ENCODE peak calls at places on chromosomes 7 and 10, in nine cellular contexts. One of them, this sample, is unnamed.

GRCh38 chr7:104045183-104045582 is 55.7 kb upstream of the RELN start:
- DNase-seq in fibroblast of the aortic adventitia: no peak
- DNase-seq in brain microvascular endothelial cell: peak; percentile 4
- DNase-seq in H9: no peak
- DNase-seq in progenitor cell of endocrine pancreas: no peak
- DNase-seq in transverse colon: no peak
- DNase-seq in neural crest cell: no peak
- DNase-seq in A673: no peak
- DNase-seq in AG04450: no peak
- DNase-seq in this sample: no peak

GRCh38 chr7:27921081-27921836 is 181.3 kb downstream of the TAX1BP1 start:
- DNase-seq in fibroblast of the aortic adventitia: peak; percentile 91
- DNase-seq in brain microvascular endothelial cell: peak; percentile 70
- DNase-seq in H9: no peak
- DNase-seq in progenitor cell of endocrine pancreas: no peak
- DNase-seq in transverse colon: peak; percentile 22
- DNase-seq in neural crest cell: peak; percentile 30
- DNase-seq in A673: peak; percentile 83
- DNase-seq in AG04450: peak; percentile 76
- DNase-seq in this sample: peak; percentile 94

GRCh38 chr10:21860718-21861117 is 142.8 kb downstream of the DNAJC1 start:
- DNase-seq in fibroblast of the aortic adventitia: peak; percentile 12
- DNase-seq in brain microvascular endothelial cell: no peak
- DNase-seq in H9: no peak
- DNase-seq in progenitor cell of endocrine pancreas: no peak
- DNase-seq in transverse colon: no peak
- DNase-seq in neural crest cell: no peak
- DNase-seq in A673: no peak
- DNase-seq in AG04450: no peak
- DNase-seq in this sample: no peak

GRCh38 chr7:505171-505570 is 14.5 kb downstream of the PDGFA start:
- DNase-seq in fibroblast of the aortic adventitia: no peak
- DNase-seq in brain microvascular endothelial cell: no peak
- DNase-seq in H9: no peak
- DNase-seq in progenitor cell of endocrine pancreas: no peak
- DNase-seq in transverse colon: peak; percentile 9
- DNase-seq in neural crest cell: no peak
- DNase-seq in A673: no peak
- DNase-seq in AG04450: no peak
- DNase-seq in this sample: no peak

GRCh38 chr7:128270799-128271411 is 29.8 kb downstream of the LEP start:
- DNase-seq in fibroblast of the aortic adventitia: no peak
- DNase-seq in brain microvascular endothelial cell: no peak
- DNase-seq in H9: peak; percentile 60
- DNase-seq in progenitor cell of endocrine pancreas: no peak
- DNase-seq in transverse colon: no peak
- DNase-seq in neural crest cell: no peak
- DNase-seq in A673: no peak
- DNase-seq in AG04450: no peak
- DNase-seq in this sample: no peak

GRCh38 chr10:83990126-83990525 is 149.2 kb upstream of the GHITM start:
- DNase-seq in fibroblast of the aortic adventitia: no peak
- DNase-seq in brain microvascular endothelial cell: no peak
- DNase-seq in H9: no peak
- DNase-seq in progenitor cell of endocrine pancreas: no peak
- DNase-seq in transverse colon: peak; percentile 12
- DNase-seq in neural crest cell: no peak
- DNase-seq in A673: no peak
- DNase-seq in AG04450: no peak
- DNase-seq in this sample: no peak

GRCh38 chr10:8393531-8393930 is 339.0 kb downstream of the GATA3 start:
- DNase-seq in fibroblast of the aortic adventitia: peak; percentile 64
- DNase-seq in brain microvascular endothelial cell: no peak
- DNase-seq in H9: no peak
- DNase-seq in progenitor cell of endocrine pancreas: no peak
- DNase-seq in transverse colon: no peak
- DNase-seq in neural crest cell: no peak
- DNase-seq in A673: no peak
- DNase-seq in AG04450: no peak
- DNase-seq in this sample: no peak

GRCh38 chr10:75575940-75576339 is 144.5 kb downstream of the LRMDA start:
- DNase-seq in fibroblast of the aortic adventitia: no peak
- DNase-seq in brain microvascular endothelial cell: no peak
- DNase-seq in H9: no peak
- DNase-seq in progenitor cell of endocrine pancreas: no peak
- DNase-seq in transverse colon: no peak
- DNase-seq in neural crest cell: no peak
- DNase-seq in A673: no peak
- DNase-seq in AG04450: no peak
- DNase-seq in this sample: no peak

GRCh38 chr10:67438605-67439258 is 257.3 kb downstream of the CTNNA3 start:
- DNase-seq in fibroblast of the aortic adventitia: no peak
- DNase-seq in brain microvascular endothelial cell: no peak
- DNase-seq in H9: no peak
- DNase-seq in progenitor cell of endocrine pancreas: no peak
- DNase-seq in transverse colon: no peak
- DNase-seq in neural crest cell: no peak
- DNase-seq in A673: no peak
- DNase-seq in AG04450: no peak
- DNase-seq in this sample: no peak

GRCh38 chr7:105389090-105389650 is 449 bp upstream of the SRPK2 start:
- DNase-seq in fibroblast of the aortic adventitia: peak; percentile 57
- DNase-seq in brain microvascular endothelial cell: peak; percentile 49
- DNase-seq in H9: peak; percentile 66
- DNase-seq in progenitor cell of endocrine pancreas: no peak
- DNase-seq in transverse colon: peak; percentile 48
- DNase-seq in neural crest cell: no peak
- DNase-seq in A673: peak; percentile 71
- DNase-seq in AG04450: no peak
- DNase-seq in this sample: peak; percentile 56

GRCh38 chr7:71286336-71286735 is 154.4 kb downstream of the GALNT17 start:
- DNase-seq in fibroblast of the aortic adventitia: no peak
- DNase-seq in brain microvascular endothelial cell: no peak
- DNase-seq in H9: no peak
- DNase-seq in progenitor cell of endocrine pancreas: no peak
- DNase-seq in transverse colon: peak; percentile 12
- DNase-seq in neural crest cell: no peak
- DNase-seq in A673: no peak
- DNase-seq in AG04450: no peak
- DNase-seq in this sample: no peak

GRCh38 chr10:77738496-77739158 is 101.0 kb upstream of the KCNMA1 start:
- DNase-seq in fibroblast of the aortic adventitia: no peak
- DNase-seq in brain microvascular endothelial cell: no peak
- DNase-seq in H9: no peak
- DNase-seq in progenitor cell of endocrine pancreas: no peak
- DNase-seq in transverse colon: no peak
- DNase-seq in neural crest cell: no peak
- DNase-seq in A673: no peak
- DNase-seq in AG04450: no peak
- DNase-seq in this sample: no peak

GRCh38 chr10:77741746-77742145 is 104.1 kb upstream of the KCNMA1 start:
- DNase-seq in fibroblast of the aortic adventitia: peak; percentile 52
- DNase-seq in brain microvascular endothelial cell: no peak
- DNase-seq in H9: no peak
- DNase-seq in progenitor cell of endocrine pancreas: no peak
- DNase-seq in transverse colon: no peak
- DNase-seq in neural crest cell: no peak
- DNase-seq in A673: no peak
- DNase-seq in AG04450: no peak
- DNase-seq in this sample: peak; percentile 55

GRCh38 chr10:77746313-77746712 is 108.7 kb upstream of the KCNMA1 start:
- DNase-seq in fibroblast of the aortic adventitia: peak; percentile 79
- DNase-seq in brain microvascular endothelial cell: peak; percentile 83
- DNase-seq in H9: no peak
- DNase-seq in progenitor cell of endocrine pancreas: no peak
- DNase-seq in transverse colon: no peak
- DNase-seq in neural crest cell: no peak
- DNase-seq in A673: no peak
- DNase-seq in AG04450: no peak
- DNase-seq in this sample: peak; percentile 48

GRCh38 chr10:77744249-77744648 is 106.6 kb upstream of the KCNMA1 start:
- DNase-seq in fibroblast of the aortic adventitia: no peak
- DNase-seq in brain microvascular endothelial cell: no peak
- DNase-seq in H9: no peak
- DNase-seq in progenitor cell of endocrine pancreas: no peak
- DNase-seq in transverse colon: no peak
- DNase-seq in neural crest cell: no peak
- DNase-seq in A673: no peak
- DNase-seq in AG04450: no peak
- DNase-seq in this sample: peak; percentile 48

DNA sequence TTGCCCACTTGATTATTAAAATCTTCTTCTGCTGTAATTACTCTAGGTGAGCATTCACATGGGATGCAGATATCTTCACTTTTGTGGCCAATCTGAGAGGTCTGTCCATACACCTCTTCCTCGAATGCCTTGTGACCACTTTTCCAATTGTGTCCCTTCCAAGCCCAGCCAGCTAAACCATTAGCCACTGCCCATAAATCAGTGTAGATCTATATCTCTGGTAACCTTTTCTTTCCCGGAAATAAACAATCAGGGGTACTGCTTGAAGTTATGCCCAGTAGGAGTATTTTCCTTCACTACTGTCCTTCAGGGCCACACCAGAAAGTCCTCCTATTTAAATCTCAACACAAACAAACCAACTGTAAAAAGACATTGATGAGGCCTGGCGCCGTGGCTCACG is 104.6 kb upstream of the KCNMA1 start:
- DNase-seq in fibroblast of the aortic adventitia: no peak
- DNase-seq in brain microvascular endothelial cell: no peak
- DNase-seq in H9: no peak
- DNase-seq in progenitor cell of endocrine pancreas: no peak
- DNase-seq in transverse colon: no peak
- DNase-seq in neural crest cell: no peak
- DNase-seq in A673: no peak
- DNase-seq in AG04450: no peak
- DNase-seq in this sample: no peak
- TF ChIP-seq CTCF in fibroblast of the aortic adventitia: no peak
- TF ChIP-seq CTCF in brain microvascular endothelial cell: no peak
- TF ChIP-seq CTCF in H9: no peak
- TF ChIP-seq CTCF in progenitor cell of endocrine pancreas: no peak
- TF ChIP-seq CTCF in transverse colon: no peak
- TF ChIP-seq CTCF in neural crest cell: no peak
- TF ChIP-seq CTCF in A673: no peak
- TF ChIP-seq CTCF in AG04450: no peak
- TF ChIP-seq CTCF in this sample: no peak

GRCh38 chr7:15866753-15867152 is 180.3 kb upstream of the MEOX2 start:
- DNase-seq in fibroblast of the aortic adventitia: peak; percentile 28
- DNase-seq in brain microvascular endothelial cell: no peak
- DNase-seq in H9: no peak
- DNase-seq in progenitor cell of endocrine pancreas: no peak
- DNase-seq in transverse colon: no peak
- DNase-seq in neural crest cell: no peak
- DNase-seq in A673: no peak
- DNase-seq in AG04450: no peak
- DNase-seq in this sample: no peak

GRCh38 chr7:15860264-15860949 is 173.9 kb upstream of the MEOX2 start:
- DNase-seq in fibroblast of the aortic adventitia: no peak
- DNase-seq in brain microvascular endothelial cell: no peak
- DNase-seq in H9: no peak
- DNase-seq in progenitor cell of endocrine pancreas: no peak
- DNase-seq in transverse colon: no peak
- DNase-seq in neural crest cell: no peak
- DNase-seq in A673: no peak
- DNase-seq in AG04450: no peak
- DNase-seq in this sample: no peak

GRCh38 chr7:15862781-15863165 is 176.3 kb upstream of the MEOX2 start:
- DNase-seq in fibroblast of the aortic adventitia: no peak
- DNase-seq in brain microvascular endothelial cell: no peak
- DNase-seq in H9: no peak
- DNase-seq in progenitor cell of endocrine pancreas: no peak
- DNase-seq in transverse colon: no peak
- DNase-seq in neural crest cell: no peak
- DNase-seq in A673: no peak
- DNase-seq in AG04450: no peak
- DNase-seq in this sample: no peak

GRCh38 chr7:15864260-15864991 is 177.9 kb upstream of the MEOX2 start:
- DNase-seq in fibroblast of the aortic adventitia: peak; percentile 58
- DNase-seq in brain microvascular endothelial cell: no peak
- DNase-seq in H9: no peak
- DNase-seq in progenitor cell of endocrine pancreas: no peak
- DNase-seq in transverse colon: no peak
- DNase-seq in neural crest cell: no peak
- DNase-seq in A673: no peak
- DNase-seq in AG04450: no peak
- DNase-seq in this sample: no peak

GRCh38 chr7:15862016-15862780 is 175.7 kb upstream of the MEOX2 start:
- DNase-seq in fibroblast of the aortic adventitia: peak; percentile 44
- DNase-seq in brain microvascular endothelial cell: no peak
- DNase-seq in H9: no peak
- DNase-seq in progenitor cell of endocrine pancreas: no peak
- DNase-seq in transverse colon: no peak
- DNase-seq in neural crest cell: no peak
- DNase-seq in A673: no peak
- DNase-seq in AG04450: no peak
- DNase-seq in this sample: no peak
- TF ChIP-seq CTCF in fibroblast of the aortic adventitia: no peak
- TF ChIP-seq CTCF in brain microvascular endothelial cell: no peak
- TF ChIP-seq CTCF in H9: no peak
- TF ChIP-seq CTCF in progenitor cell of endocrine pancreas: no peak
- TF ChIP-seq CTCF in transverse colon: no peak
- TF ChIP-seq CTCF in neural crest cell: no peak
- TF ChIP-seq CTCF in A673: no peak
- TF ChIP-seq CTCF in AG04450: no peak
- TF ChIP-seq CTCF in this sample: no peak

DNA sequence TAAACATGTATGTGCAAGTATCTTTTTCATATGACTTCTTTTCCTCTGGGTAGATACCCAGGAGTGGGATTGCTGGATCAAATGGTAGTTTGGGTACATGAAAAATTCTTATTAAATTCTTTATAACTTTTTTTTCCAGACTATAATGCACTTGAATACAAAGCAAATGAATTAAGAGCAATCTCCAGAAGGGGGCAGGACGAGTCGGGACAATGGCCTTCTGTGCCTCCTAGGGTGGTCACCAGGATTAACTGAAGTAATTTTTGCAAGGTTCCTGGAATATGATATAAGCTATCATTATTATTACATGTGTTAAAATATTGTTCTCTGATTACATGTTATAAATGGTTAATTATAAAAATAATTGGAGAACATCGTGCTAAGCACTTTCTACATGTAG is 127.2 kb downstream of the PPP1R17 start:
- DNase-seq in fibroblast of the aortic adventitia: peak; percentile 39
- DNase-seq in brain microvascular endothelial cell: peak; percentile 22
- DNase-seq in H9: no peak
- DNase-seq in progenitor cell of endocrine pancreas: no peak
- DNase-seq in transverse colon: no peak
- DNase-seq in neural crest cell: peak; percentile 3
- DNase-seq in A673: peak; percentile 21
- DNase-seq in AG04450: no peak
- DNase-seq in this sample: no peak
- TF ChIP-seq CTCF in fibroblast of the aortic adventitia: peak; percentile 32
- TF ChIP-seq CTCF in brain microvascular endothelial cell: peak; percentile 55
- TF ChIP-seq CTCF in H9: peak; percentile 69
- TF ChIP-seq CTCF in progenitor cell of endocrine pancreas: peak; percentile 50
- TF ChIP-seq CTCF in transverse colon: no peak
- TF ChIP-seq CTCF in neural crest cell: peak; percentile 45
- TF ChIP-seq CTCF in A673: peak; percentile 48
- TF ChIP-seq CTCF in AG04450: peak; percentile 16
- TF ChIP-seq CTCF in this sample: peak; percentile 34

DNA sequence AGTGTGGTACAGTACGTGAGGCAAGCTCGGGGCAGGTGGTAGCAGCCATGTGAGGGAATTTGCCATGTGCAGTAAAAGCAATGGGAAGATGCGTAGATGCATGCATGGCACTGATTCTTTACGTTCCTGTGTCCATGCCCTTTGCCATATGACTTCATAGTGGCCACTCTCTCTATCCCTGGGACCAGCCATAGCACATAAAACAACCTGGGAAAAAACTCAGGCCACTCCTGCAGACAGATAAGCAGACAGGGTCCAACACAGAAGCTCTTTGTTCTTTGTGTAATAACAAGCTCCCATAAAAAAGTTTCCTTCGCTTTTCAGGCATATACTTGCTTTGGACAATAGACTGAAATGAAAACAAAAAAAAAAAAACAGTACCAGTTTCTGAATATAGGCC is 622.4 kb upstream of the POM121L12 start:
- DNase-seq in fibroblast of the aortic adventitia: no peak
- DNase-seq in brain microvascular endothelial cell: no peak
- DNase-seq in H9: no peak
- DNase-seq in progenitor cell of endocrine pancreas: no peak
- DNase-seq in transverse colon: no peak
- DNase-seq in neural crest cell: no peak
- DNase-seq in A673: no peak
- DNase-seq in AG04450: no peak
- DNase-seq in this sample: no peak
- TF ChIP-seq CTCF in fibroblast of the aortic adventitia: no peak
- TF ChIP-seq CTCF in brain microvascular endothelial cell: no peak
- TF ChIP-seq CTCF in H9: no peak
- TF ChIP-seq CTCF in progenitor cell of endocrine pancreas: no peak
- TF ChIP-seq CTCF in transverse colon: no peak
- TF ChIP-seq CTCF in neural crest cell: no peak
- TF ChIP-seq CTCF in A673: no peak
- TF ChIP-seq CTCF in AG04450: no peak
- TF ChIP-seq CTCF in this sample: no peak

This sample was measured in HFFc6.